ENCODE peak calls at places on chromosomes 13 and 19, in four cellular contexts. One of them, this sample, is unnamed.

GRCh38 chr19:45547965-45548609 is 36.5 kb downstream of the OPA3 start:
- DNase-seq in BE2C: no peak
- DNase-seq in cardiac muscle cell: peak
- DNase-seq in skeletal muscle cell: no peak
- DNase-seq in this sample: no peak

GRCh38 chr19:38704488-38705026 is 39.7 kb downstream of the CAPN12 start:
- DNase-seq in cardiac muscle cell: no peak
- DNase-seq in BE2C: no peak
- DNase-seq in skeletal muscle cell: no peak
- DNase-seq in this sample: no peak

GRCh38 chr19:43774103-43774939 is 6.5 kb downstream of the KCNN4 start:
- DNase-seq in skeletal muscle cell: no peak
- DNase-seq in BE2C: peak
- DNase-seq in cardiac muscle cell: peak
- DNase-seq in this sample: peak

GRCh38 chr13:49314344-49314882 is 66.7 kb downstream of the CDADC1 start:
- DNase-seq in cardiac muscle cell: peak
- DNase-seq in BE2C: no peak
- DNase-seq in skeletal muscle cell: no peak
- DNase-seq in this sample: no peak

GRCh38 chr19:3336680-3337523 is 29.5 kb upstream of the NFIC start:
- DNase-seq in skeletal muscle cell: peak
- DNase-seq in cardiac muscle cell: peak
- DNase-seq in BE2C: no peak
- DNase-seq in this sample: peak

GRCh38 chr19:55487884-55488687 is at the start of gene SSC5D:
- DNase-seq in BE2C: peak
- DNase-seq in skeletal muscle cell: no peak
- DNase-seq in cardiac muscle cell: peak
- DNase-seq in this sample: no peak

GRCh38 chr19:5943623-5944022 is 29.6 kb downstream of the CAPS start:
- DNase-seq in BE2C: no peak
- DNase-seq in skeletal muscle cell: peak
- DNase-seq in cardiac muscle cell: peak
- DNase-seq in this sample: no peak

GRCh38 chr19:14167013-14167593 is 30.7 kb upstream of the ASF1B start:
- DNase-seq in BE2C: no peak
- DNase-seq in cardiac muscle cell: no peak
- DNase-seq in skeletal muscle cell: no peak
- DNase-seq in this sample: no peak

GRCh38 chr13:101512650-101513049 is 60.2 kb downstream of the ITGBL1 start:
- DNase-seq in cardiac muscle cell: peak
- DNase-seq in BE2C: no peak
- DNase-seq in skeletal muscle cell: peak
- DNase-seq in this sample: no peak

GRCh38 chr13:101272886-101273285 is 143.4 kb downstream of the NALCN start:
- DNase-seq in cardiac muscle cell: no peak
- DNase-seq in skeletal muscle cell: no peak
- DNase-seq in BE2C: no peak
- DNase-seq in this sample: no peak

GRCh38 chr13:36612242-36612641 is 61.6 kb upstream of the SERTM1 start:
- DNase-seq in BE2C: no peak
- DNase-seq in skeletal muscle cell: no peak
- DNase-seq in cardiac muscle cell: no peak
- DNase-seq in this sample: no peak

GRCh38 chr13:81686877-81687276 is 1346.0 kb upstream of the SPRY2 start:
- DNase-seq in skeletal muscle cell: peak
- DNase-seq in cardiac muscle cell: no peak
- DNase-seq in BE2C: peak
- DNase-seq in this sample: no peak

GRCh38 chr13:45863716-45864590 is 12.4 kb upstream of the SIAH3 start:
- DNase-seq in cardiac muscle cell: no peak
- DNase-seq in skeletal muscle cell: no peak
- DNase-seq in BE2C: no peak
- DNase-seq in this sample: peak

GRCh38 chr13:46526763-46527162 is 26.2 kb upstream of the LRCH1 start:
- DNase-seq in BE2C: no peak
- DNase-seq in cardiac muscle cell: no peak
- DNase-seq in skeletal muscle cell: no peak
- DNase-seq in this sample: no peak

GRCh38 chr19:18900700-18901502 is 4.9 kb upstream of the CERS1 start:
- DNase-seq in skeletal muscle cell: no peak
- DNase-seq in cardiac muscle cell: no peak
- DNase-seq in BE2C: peak
- DNase-seq in this sample: no peak

GRCh38 chr13:105272660-105273631 is 1262.5 kb downstream of the EFNB2 start:
- DNase-seq in cardiac muscle cell: no peak
- DNase-seq in BE2C: peak
- DNase-seq in skeletal muscle cell: no peak
- DNase-seq in this sample: no peak

This sample was measured in occipital lobe.